ENCODE peak calls at places on chromosome 4, in five cellular contexts. X, U, N, M and W are unnamed samples.
A peak's percentile ranks its signal among the peaks of the same experiment; 100 is the strongest.

GRCh38 chr4:4919926-4920325 is 60.5 kb downstream of the MSX1 start:
- DNase-seq in X (no peak), U (no peak), N (peak; percentile 71), M (no peak), W (no peak)

GRCh38 chr4:152522245-152522644 is 13.6 kb downstream of the FBXW7 start:
- DNase-seq in X (no peak), U (no peak), N (no peak), M (no peak), W (no peak)

GRCh38 chr4:27819261-27819660 is 958.6 kb downstream of the STIM2 start:
- DNase-seq in X (no peak), U (no peak), N (no peak), M (no peak), W (no peak)

GRCh38 chr4:98394134-98394533 is 132.9 kb downstream of the RAP1GDS1 start:
- DNase-seq in X (no peak), U (no peak), N (no peak), M (no peak), W (no peak)

GRCh38 chr4:108933046-108933445 is 170.2 kb upstream of the ETNPPL start:
- DNase-seq in X (no peak), U (no peak), N (no peak), M (no peak), W (no peak)

GRCh38 chr4:144302704-144303536 is 162.4 kb upstream of the GYPA start:
- DNase-seq in X (no peak), U (no peak), N (no peak), M (no peak), W (no peak)

GRCh38 chr4:139050436-139050835 is 34.9 kb downstream of the NOCT start:
- DNase-seq in X (no peak), U (no peak), N (no peak), M (no peak), W (no peak)

GRCh38 chr4:110091426-110091825 is 107.0 kb downstream of the ELOVL6 start:
- DNase-seq in X (no peak), U (no peak), N (no peak), M (no peak), W (no peak)

DNA sequence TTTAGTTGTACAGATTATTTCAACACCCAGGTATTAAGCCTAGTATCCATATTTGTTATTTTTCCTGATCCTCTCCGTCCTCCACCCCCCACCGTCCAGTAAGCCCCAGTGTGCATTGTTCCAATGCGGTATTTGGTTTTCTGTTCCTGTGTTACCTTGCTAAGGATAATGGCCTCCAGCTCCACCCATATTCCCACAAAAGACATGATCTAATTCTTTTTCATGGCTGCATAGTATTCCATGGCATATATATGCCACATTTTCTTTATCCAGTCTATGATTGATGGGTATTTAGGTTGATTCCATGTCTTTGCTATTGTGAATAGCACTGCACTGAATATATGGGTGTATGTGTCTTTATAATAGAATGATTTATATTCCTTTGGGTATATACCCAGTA is 22.1 kb upstream of the LNX1 start:
- DNase-seq in X (no peak), U (no peak), N (no peak), M (no peak), W (no peak)
- TF ChIP-seq CTCF in X (no peak), U (no peak), N (no peak), M (no peak), W (no peak)

GRCh38 chr4:186260504-186261448 is 5.2 kb upstream of the F11 start:
- DNase-seq in X (no peak), U (no peak), N (no peak), M (no peak), W (no peak)
- TF ChIP-seq CTCF in X (no peak), U (no peak), N (no peak), M (no peak), W (no peak)

GRCh38 chr4:184825394-184826314 is at the start of gene ACSL1:
- DNase-seq in X (peak; percentile 93), U (peak; percentile 97), N (peak; percentile 95), M (peak; percentile 81), W (peak; percentile 58)

GRCh38 chr4:184824776-184825393 is 883 bp downstream of the ACSL1 start:
- DNase-seq in X (peak; percentile 83), U (no peak), N (no peak), M (no peak), W (no peak)

GRCh38 chr4:184822356-184822755 is 3.4 kb downstream of the ACSL1 start:
- DNase-seq in X (peak; percentile 36), U (no peak), N (no peak), M (no peak), W (no peak)

GRCh38 chr4:184824081-184824775 is 1.5 kb downstream of the ACSL1 start:
- DNase-seq in X (peak; percentile 52), U (peak; percentile 58), N (no peak), M (no peak), W (no peak)

DNA sequence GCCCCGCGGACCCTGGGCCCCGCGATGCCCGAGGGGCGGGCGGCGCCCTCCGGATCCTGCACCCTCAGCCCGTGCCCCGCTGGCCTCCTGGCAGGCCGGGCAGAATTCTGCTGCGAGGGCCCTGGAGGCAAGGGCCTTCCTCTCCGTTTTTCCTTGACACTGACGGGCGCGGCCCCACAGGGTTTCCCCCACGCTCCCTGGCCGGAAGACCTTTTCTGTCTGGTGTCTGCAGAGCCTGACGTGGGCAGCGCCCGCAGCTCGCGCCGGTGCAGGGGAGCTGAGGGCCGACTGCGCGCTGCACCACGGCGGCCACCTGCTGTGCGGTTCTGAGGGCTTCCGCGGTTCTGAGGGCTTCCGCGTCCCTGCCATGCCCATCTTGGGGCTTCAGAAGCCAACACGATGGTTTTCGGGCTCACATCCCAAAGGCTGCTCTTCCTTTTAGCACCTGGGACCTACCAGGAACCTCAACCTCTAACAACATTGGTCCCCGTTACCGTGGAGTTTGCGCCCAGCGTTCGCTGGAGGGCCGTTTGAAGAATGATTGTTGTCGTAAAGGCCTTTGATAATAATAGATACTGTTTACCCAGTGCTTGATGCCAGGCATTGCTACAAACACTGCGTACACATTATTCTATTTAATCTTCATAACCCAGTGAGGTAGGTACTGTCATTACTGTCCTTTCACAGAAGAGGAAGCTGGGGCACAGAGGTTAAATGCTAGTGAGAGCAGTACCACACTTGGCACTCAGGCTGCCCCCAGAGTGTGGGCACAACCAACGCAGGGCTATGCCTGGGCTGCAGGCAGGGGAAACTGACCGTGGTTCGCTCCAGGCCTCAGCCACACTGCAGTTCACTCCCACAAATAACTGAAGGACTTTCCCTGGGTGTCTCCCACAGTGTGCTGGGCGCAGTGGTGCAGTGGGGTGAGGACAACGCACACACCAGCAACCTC is 823 bp upstream of the ACSL1 start:
- DNase-seq in X (peak; percentile 90), U (peak; percentile 77), N (peak; percentile 51), M (no peak), W (no peak)
- TF ChIP-seq CTCF in X (no peak), U (peak; percentile 3), N (no peak), M (no peak), W (no peak)

DNA sequence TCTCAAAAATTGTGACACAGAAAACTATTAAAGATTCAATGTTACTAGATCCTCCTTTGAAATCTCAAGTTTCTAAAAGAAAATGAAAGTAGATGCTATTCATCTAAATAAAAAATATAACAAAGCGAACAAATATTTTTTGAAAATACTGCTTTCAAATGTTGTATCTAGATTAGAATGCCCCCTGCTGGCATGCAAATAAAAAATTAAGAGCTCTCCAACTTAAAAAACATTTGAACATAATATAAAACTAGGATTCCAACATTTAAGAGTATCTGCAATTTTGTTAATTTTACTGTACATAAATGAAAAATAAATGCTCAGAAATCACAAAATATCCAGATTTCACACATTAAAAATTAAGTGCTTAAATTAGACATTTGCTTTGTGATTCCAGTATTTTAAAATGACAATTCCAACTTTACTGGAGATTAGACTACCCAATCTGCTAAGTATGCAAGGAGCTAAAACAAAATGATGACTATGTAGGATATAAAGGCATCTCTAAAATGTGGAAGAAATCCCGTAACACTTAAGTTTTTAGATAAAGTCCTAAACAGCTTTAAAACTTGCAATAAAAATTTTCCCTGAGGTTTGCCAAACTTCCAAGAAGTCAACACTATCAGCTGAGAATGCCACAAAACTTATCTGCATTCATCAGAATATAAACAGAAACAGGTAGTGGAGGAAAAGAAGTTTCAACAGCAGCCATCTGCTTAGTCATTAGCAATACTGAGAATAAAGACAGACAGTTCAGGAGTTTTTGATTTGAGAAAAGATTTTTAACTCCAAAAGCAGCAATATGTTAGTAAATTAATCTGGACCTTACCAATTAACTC is 32.6 kb downstream of the DHX15 start:
- DNase-seq in X (no peak), U (no peak), N (no peak), M (no peak), W (no peak)
- TF ChIP-seq CTCF in X (no peak), U (no peak), N (peak; percentile 37), M (peak; percentile 33), W (peak; percentile 56)